ENCODE peak calls at places on chromosomes 11 and 22, in nine cellular contexts. V, R, E, U, I, J, C, G and H are unnamed samples.
A peak's percentile ranks its signal among the peaks of the same experiment; 100 is the strongest.

GRCh38 chr11:75024764-75025211 is 36.1 kb downstream of the NEU3 start:
- DNase-seq in V (no peak), R (no peak), E (peak; percentile 10), U (no peak), I (no peak), J (no peak), C (no peak), G (no peak), H (no peak)

GRCh38 chr11:73402834-73403185 is 26.6 kb downstream of the RELT start:
- DNase-seq in V (peak; percentile 35), R (no peak), E (no peak), U (no peak), I (peak; percentile 46), J (no peak), C (no peak), G (peak; percentile 48), H (no peak)

GRCh38 chr22:48171294-48171693 is 1408.8 kb downstream of the TBC1D22A start:
- DNase-seq in V (no peak), R (no peak), E (no peak), U (no peak), I (no peak), J (no peak), C (no peak), G (no peak), H (no peak)

GRCh38 chr11:133007020-133007584 is 525.2 kb downstream of the OPCML start:
- DNase-seq in V (no peak), R (no peak), E (no peak), U (no peak), I (no peak), J (no peak), C (no peak), G (no peak), H (no peak)

GRCh38 chr11:80967649-80968048 is 1526.8 kb upstream of the TENM4 start:
- DNase-seq in V (no peak), R (no peak), E (no peak), U (no peak), I (no peak), J (no peak), C (no peak), G (no peak), H (no peak)

GRCh38 chr11:65855927-65856363 is 2.0 kb downstream of the CFL1 start:
- DNase-seq in V (no peak), R (no peak), E (no peak), U (no peak), I (no peak), J (no peak), C (no peak), G (no peak), H (no peak)

GRCh38 chr11:65546217-65546958 is 11.8 kb downstream of the LTBP3 start:
- DNase-seq in V (peak; percentile 33), R (peak; percentile 90), E (no peak), U (peak; percentile 95), I (peak; percentile 76), J (no peak), C (peak; percentile 97), G (peak; percentile 85), H (peak; percentile 88)

GRCh38 chr11:14420223-14420622 is 61.2 kb upstream of the RRAS2 start:
- DNase-seq in V (no peak), R (no peak), E (no peak), U (no peak), I (no peak), J (no peak), C (no peak), G (no peak), H (no peak)

GRCh38 chr22:23520875-23521441 is 59.1 kb downstream of the IGLL1 start:
- DNase-seq in V (no peak), R (no peak), E (peak; percentile 38), U (no peak), I (no peak), J (no peak), C (no peak), G (peak; percentile 36), H (no peak)

GRCh38 chr22:36026741-36027140 is 1.9 kb downstream of the RBFOX2 start:
- DNase-seq in V (peak; percentile 39), R (no peak), E (peak; percentile 59), U (no peak), I (peak; percentile 6), J (peak; percentile 7), C (no peak), G (no peak), H (no peak)

GRCh38 chr22:17807571-17808410 is 33.5 kb upstream of the BID start:
- DNase-seq in V (no peak), R (no peak), E (no peak), U (no peak), I (no peak), J (no peak), C (no peak), G (peak; percentile 99), H (no peak)

GRCh38 chr11:65418681-65419459 is 3.7 kb upstream of the NEAT1 start:
- DNase-seq in V (peak; percentile 94), R (peak; percentile 78), E (peak; percentile 98), U (peak; percentile 99), I (peak; percentile 97), J (peak; percentile 98), C (peak; percentile 69), G (peak; percentile 94), H (peak; percentile 97)

GRCh38 chr11:6656936-6657335 is 1.3 kb upstream of the DCHS1 start:
- DNase-seq in V (no peak), R (no peak), E (no peak), U (no peak), I (no peak), J (no peak), C (no peak), G (no peak), H (no peak)

GRCh38 chr22:43926349-43926710 is 2.7 kb downstream of the PNPLA3 start:
- DNase-seq in V (no peak), R (no peak), E (no peak), U (no peak), I (no peak), J (no peak), C (no peak), G (no peak), H (no peak)

GRCh38 chr11:92667446-92668165 is 301.8 kb upstream of the MTNR1B start:
- DNase-seq in V (no peak), R (no peak), E (no peak), U (no peak), I (no peak), J (no peak), C (no peak), G (no peak), H (no peak)

GRCh38 chr11:65541093-65542010 is 16.5 kb downstream of the SCYL1 start:
- DNase-seq in V (no peak), R (no peak), E (no peak), U (peak; percentile 34), I (no peak), J (no peak), C (no peak), G (peak; percentile 91), H (no peak)

GRCh38 chr22:43858156-43858895 is 4.0 kb downstream of the SULT4A1 start:
- DNase-seq in V (no peak), R (no peak), E (no peak), U (peak; percentile 5), I (no peak), J (no peak), C (no peak), G (no peak), H (no peak)

GRCh38 chr11:28049338-28050216 is 58.4 kb downstream of the KIF18A start:
- DNase-seq in V (no peak), R (no peak), E (peak; percentile 47), U (no peak), I (no peak), J (peak; percentile 84), C (no peak), G (no peak), H (no peak)

GRCh38 chr11:33640730-33641371 is 59.8 kb downstream of the C11orf91 start:
- DNase-seq in V (no peak), R (no peak), E (no peak), U (no peak), I (no peak), J (no peak), C (no peak), G (no peak), H (no peak)

GRCh38 chr11:120192831-120193625 is 17.8 kb upstream of the OAF start:
- DNase-seq in V (no peak), R (no peak), E (no peak), U (peak; percentile 43), I (no peak), J (no peak), C (no peak), G (no peak), H (no peak)

GRCh38 chr22:17119481-17120202 is 1.5 kb downstream of the TMEM121B start:
- DNase-seq in V (peak; percentile 28), R (no peak), E (peak; percentile 30), U (no peak), I (no peak), J (no peak), C (no peak), G (peak; percentile 57), H (no peak)

GRCh38 chr11:133175111-133175510 is 357.2 kb downstream of the OPCML start:
- DNase-seq in V (no peak), R (no peak), E (no peak), U (no peak), I (no peak), J (no peak), C (no peak), G (no peak), H (no peak)

GRCh38 chr22:21074092-21074715 is 28.5 kb downstream of the LRRC74B start:
- DNase-seq in V (peak; percentile 8), R (no peak), E (peak; percentile 87), U (no peak), I (peak; percentile 14), J (peak; percentile 82), C (no peak), G (peak; percentile 84), H (no peak)

GRCh38 chr22:21448627-21449416 is 18.4 kb upstream of the TMEM191C start:
- DNase-seq in V (no peak), R (no peak), E (no peak), U (peak; percentile 15), I (no peak), J (no peak), C (no peak), G (no peak), H (no peak)

GRCh38 chr22:42889290-42889689 is 32.2 kb upstream of the ARFGAP3 start:
- DNase-seq in V (no peak), R (no peak), E (no peak), U (no peak), I (peak; percentile 91), J (no peak), C (no peak), G (peak; percentile 20), H (no peak)

GRCh38 chr22:35987487-35987886 is 41.1 kb downstream of the RBFOX2 start:
- DNase-seq in V (no peak), R (no peak), E (peak; percentile 85), U (no peak), I (no peak), J (no peak), C (no peak), G (no peak), H (no peak)

GRCh38 chr11:9972917-9973504 is 309.1 kb downstream of the SWAP70 start:
- DNase-seq in V (peak; percentile 49), R (no peak), E (peak; percentile 74), U (no peak), I (peak; percentile 72), J (peak; percentile 48), C (no peak), G (peak; percentile 73), H (no peak)